ENCODE peak calls at places on chromosome 6, in four cellular contexts. N is IMR-90, D is fibroblast of lung, J is OCI-LY7. Y is an unnamed sample. For H3K4me1, the result is how much of the 10 kb centered on the place peaks cover.

GRCh38 chr6:23445157-23445710 is 680.8 kb upstream of the NRSN1 start:
- DNase-seq in N (no peak), D (peak), J (no peak), Y (peak)

GRCh38 chr6:119446623-119447008 is 97.1 kb upstream of the MAN1A1 start:
- DNase-seq in N (peak), D (peak), J (no peak), Y (peak)

GRCh38 chr6:157089258-157089657 is 234.1 kb downstream of the TMEM242 start:
- DNase-seq in N (peak), D (peak), J (no peak), Y (peak)

GRCh38 chr6:22081709-22082108 is 215.1 kb downstream of the PRL start:
- DNase-seq in N (no peak), D (no peak), J (no peak), Y (no peak)

GRCh38 chr6:22300287-22300998 is 3.6 kb upstream of the PRL start:
- DNase-seq in N (no peak), D (no peak), J (no peak), Y (no peak)

GRCh38 chr6:42369568-42369967 is 82.2 kb downstream of the TRERF1 start:
- DNase-seq in N (no peak), D (no peak), J (peak), Y (no peak)

GRCh38 chr6:136737343-136738177 is 54.7 kb downstream of the MAP3K5 start:
- DNase-seq in N (peak), D (peak), J (no peak), Y (peak)

GRCh38 chr6:93416575-93417420 is 2.6 kb downstream of the EPHA7 start:
- DNase-seq in N (no peak), D (peak), J (no peak), Y (peak)

GRCh38 chr6:71410681-71411080 is 122.1 kb downstream of the OGFRL1 start:
- DNase-seq in N (no peak), D (peak), J (no peak), Y (peak)

GRCh38 chr6:47519279-47519678 is 41.7 kb downstream of the CD2AP start:
- DNase-seq in N (no peak), D (no peak), J (no peak), Y (no peak)

GRCh38 chr6:131387706-131388455 is 185.1 kb upstream of the ARG1 start:
- DNase-seq in N (no peak), D (peak), J (no peak), Y (no peak)

GRCh38 chr6:135347887-135348286 is 149.7 kb downstream of the AHI1 start:
- DNase-seq in N (no peak), D (no peak), J (no peak), Y (no peak)

GRCh38 chr6:44224154-44224977 is 971 bp downstream of the SLC29A1 start:
- DNase-seq in N (peak), D (peak), J (peak), Y (no peak)

GRCh38 chr6:139572001-139572400 is 197.6 kb upstream of the CITED2 start:
- DNase-seq in N (no peak), D (no peak), J (no peak), Y (no peak)

GRCh38 chr6:67237276-67237675 is 1397.8 kb upstream of the ADGRB3 start:
- DNase-seq in N (no peak), D (no peak), J (no peak), Y (no peak)

GRCh38 chr6:145252737-145253136 is 482.6 kb downstream of the EPM2A start:
- DNase-seq in N (no peak), D (no peak), J (no peak), Y (no peak)

GRCh38 chr6:26216015-26216885 is 129.0 kb downstream of the HFE start:
- DNase-seq in N (peak), D (peak), J (peak), Y (peak)

GRCh38 chr6:100269189-100269588 is 195.5 kb downstream of the SIM1 start:
- DNase-seq in N (peak), D (peak), J (no peak), Y (peak)

GRCh38 chr6:32047084-32047478 is 8.9 kb downstream of the CYP21A2 start:
- DNase-seq in N (peak), D (peak), J (no peak), Y (peak)

GRCh38 chr6:122494665-122495272 is 23.2 kb upstream of the SERINC1 start:
- DNase-seq in N (no peak), D (no peak), J (no peak), Y (no peak)

GRCh38 chr6:156849806-156850205 is 72.6 kb downstream of the ARID1B start:
- DNase-seq in N (no peak), D (no peak), J (peak), Y (no peak)

GRCh38 chr6:31362751-31363150 is 5.8 kb upstream of the HLA-B start:
- DNase-seq in N (no peak), D (no peak), J (no peak), Y (no peak)

GRCh38 chr6:90938116-90938515 is 351.2 kb upstream of the MAP3K7 start:
- DNase-seq in N (no peak), D (peak), J (no peak), Y (peak)

GRCh38 chr6:24844903-24845302 is 46.2 kb upstream of the ARMH2 start:
- DNase-seq in N (no peak), D (no peak), J (no peak), Y (no peak)

GRCh38 chr6:90217621-90218496 is 78.8 kb downstream of the BACH2 start:
- DNase-seq in N (no peak), D (no peak), J (no peak), Y (no peak)

GRCh38 chr6:125154184-125155135 is 887 bp downstream of the TPD52L1 start:
- DNase-seq in N (no peak), D (peak), J (peak), Y (peak)

GRCh38 chr6:1624848-1625341 is 15.2 kb downstream of the FOXC1 start:
- DNase-seq in N (peak), D (peak), J (no peak), Y (peak)

GRCh38 chr6:93423542-93423941 is 4.2 kb upstream of the EPHA7 start:
- DNase-seq in N (no peak), D (peak), J (peak), Y (peak)

GRCh38 chr6:37134622-37135191 is 35.2 kb upstream of the PIM1 start:
- DNase-seq in N (peak), D (peak), J (no peak), Y (peak)

GRCh38 chr6:11604836-11605506 is 67.4 kb downstream of the TMEM170B start:
- DNase-seq in N (no peak), D (no peak), J (no peak), Y (no peak)

GRCh38 chr6:166775180-166775922 is 148.3 kb upstream of the RPS6KA2 start:
- DNase-seq in N (peak), D (peak), J (peak), Y (peak)

GRCh38 chr6:45687570-45687969 is 309.8 kb upstream of the SUPT3H start:
- DNase-seq in N (no peak), D (peak), J (no peak), Y (no peak)

GRCh38 chr6:28424163-28424562 is 19.1 kb downstream of the ZSCAN23 start:
- DNase-seq in N (no peak), D (no peak), J (no peak), Y (no peak)

GRCh38 chr6:96812077-96812703 is 25.1 kb downstream of the GPR63 start:
- DNase-seq in N (peak), D (peak), J (no peak), Y (peak)

GRCh38 chr6:96811670-96812069 is 25.6 kb downstream of the GPR63 start:
- DNase-seq in N (no peak), D (no peak), J (no peak), Y (no peak)

GRCh38 chr6:96809119-96809518 is 28.2 kb downstream of the GPR63 start:
- DNase-seq in N (peak), D (peak), J (no peak), Y (peak)

GRCh38 chr6:96814581-96814980 is 22.7 kb downstream of the GPR63 start:
- DNase-seq in N (peak), D (no peak), J (no peak), Y (no peak)

GRCh38 chr6:96811136-96811535 is 26.1 kb downstream of the GPR63 start:
- DNase-seq in N (no peak), D (peak), J (no peak), Y (peak)
- H3K27ac ChIP-seq in N (no peak), D (no peak), J (no peak), Y (no peak)

DNA sequence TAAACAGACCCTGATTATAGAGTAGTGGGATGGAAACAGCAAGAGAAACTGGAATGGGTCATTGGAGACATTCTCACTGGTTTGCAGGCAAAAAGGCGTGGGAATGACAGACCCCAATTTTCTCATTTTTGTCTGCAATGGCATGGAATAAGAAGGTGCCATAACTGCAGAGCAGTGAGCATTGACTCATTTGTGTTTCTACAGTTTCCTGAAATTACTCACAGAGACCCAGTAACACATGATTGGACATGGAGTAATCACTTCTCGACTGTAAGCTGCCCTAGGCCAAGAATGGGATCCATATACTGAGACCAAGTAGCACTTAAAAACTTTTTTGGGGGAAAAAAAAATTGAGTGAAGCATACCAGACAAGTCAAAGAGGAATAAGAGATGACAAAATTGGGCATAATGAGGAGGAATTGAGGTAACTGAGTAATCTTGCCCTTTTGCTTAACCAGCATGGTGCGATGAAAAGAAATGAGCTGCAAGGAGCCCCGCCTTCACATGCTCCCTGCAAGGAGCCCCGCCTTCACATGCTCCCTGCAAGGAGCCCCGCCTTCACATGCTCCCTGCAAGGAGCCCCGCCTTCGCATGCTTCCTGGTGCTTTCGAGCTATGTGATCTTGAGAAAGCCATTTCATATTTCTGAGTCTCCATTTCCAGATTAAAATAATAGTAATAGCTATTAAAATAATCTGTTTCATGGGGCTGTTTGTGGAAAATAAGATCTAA is 44.2 kb downstream of the NHSL1 start:
- DNase-seq in N (no peak), D (peak), J (no peak), Y (peak)
- H2AFZ ChIP-seq in N (no peak), D (no peak), J (no peak), Y (no peak)

DNA sequence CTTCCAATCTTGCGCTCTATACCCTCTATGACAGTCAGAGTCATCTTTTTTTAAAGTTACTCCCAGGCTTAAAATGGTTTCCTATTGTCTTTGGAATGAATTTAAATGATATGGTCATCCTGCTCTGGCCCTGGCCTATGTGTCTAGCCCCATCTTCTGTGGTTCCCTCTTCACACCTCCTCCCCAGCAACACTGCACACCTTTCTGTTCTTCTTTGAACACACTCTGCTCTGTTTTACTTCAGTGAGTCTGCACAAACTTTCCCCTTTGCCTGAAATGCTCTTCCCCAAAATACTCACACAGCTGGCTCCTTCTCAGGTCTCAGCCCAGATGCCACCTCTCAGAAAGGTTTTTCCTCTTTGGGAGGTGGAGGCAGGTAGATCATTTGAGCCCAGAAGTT is 132.7 kb downstream of the FYN start:
- DNase-seq in N (no peak), D (no peak), J (no peak), Y (no peak)
- H3K4me1 ChIP-seq in N (under half), D (under half), J (under half), Y (under half)

GRCh38 chr6:35795453-35796071 is 1.6 kb downstream of the CLPS start:
- DNase-seq in N (no peak), D (no peak), J (no peak), Y (no peak)
- H3K27ac ChIP-seq in N (no peak), D (no peak), J (no peak), Y (no peak)

DNA sequence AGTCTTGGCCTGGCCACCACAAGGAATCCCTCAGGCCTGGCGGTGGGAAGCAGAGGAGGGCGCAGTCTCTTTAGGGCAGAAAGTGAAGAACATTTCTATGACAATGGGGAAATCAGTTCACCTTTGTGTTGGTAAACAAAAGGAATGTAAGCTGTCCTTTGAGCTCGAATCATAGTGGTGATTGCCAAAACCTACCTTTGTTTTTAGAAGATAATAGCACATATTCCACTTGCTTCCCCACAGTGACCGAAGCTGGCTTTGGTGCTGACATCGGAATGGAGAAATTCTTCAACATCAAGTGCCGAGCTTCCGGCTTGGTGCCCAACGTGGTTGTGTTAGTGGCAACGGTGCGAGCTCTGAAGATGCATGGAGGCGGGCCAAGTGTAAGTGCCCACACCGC is 144.1 kb downstream of the MTHFD1L start:
- DNase-seq in N (no peak), D (no peak), J (no peak), Y (no peak)
- H2AFZ ChIP-seq in N (no peak), D (no peak), J (no peak), Y (no peak)

GRCh38 chr6:163428373-163428772 is 13.9 kb downstream of the QKI start:
- DNase-seq in N (no peak), D (no peak), J (no peak), Y (no peak)
- H3K4me1 ChIP-seq in N (under half), D (under half), J (under half), Y (under half)

GRCh38 chr6:2768125-2768524 is 2.9 kb downstream of the WRNIP1 start:
- DNase-seq in N (no peak), D (no peak), J (peak), Y (no peak)
- H3K27ac ChIP-seq in N (peak), D (peak), J (no peak), Y (no peak)

GRCh38 chr6:169118346-169118830 is 135.3 kb downstream of the THBS2 start:
- DNase-seq in N (no peak), D (no peak), J (no peak), Y (no peak)
- H2AFZ ChIP-seq in N (peak), D (no peak), J (no peak), Y (no peak)

Y was measured in astrocyte.